ENCODE peak calls at places on chromosome 3, in four cellular contexts. O is glomerular endothelial cell; I is stimulated activated CD8-positive, alpha-beta memory T cell treated with anti-CD3 and anti-CD28 coated beads, Interleukin-2, amount 100 ng/mL, for 48 hours; G is G401. Z is an unnamed sample.

GRCh38 chr3:58369038-58369437 is 36.3 kb downstream of the PXK start:
- DNase-seq in I (no peak), G (no peak), O (no peak), Z (no peak)

GRCh38 chr3:157464283-157464682 is 27.6 kb downstream of the PTX3 start:
- DNase-seq in I (no peak), G (no peak), O (no peak), Z (no peak)

GRCh38 chr3:179149239-179149887 is 1.2 kb downstream of the PIK3CA start:
- DNase-seq in O (peak), I (no peak), G (peak), Z (peak)

GRCh38 chr3:85193565-85193964 is 234.8 kb downstream of the CADM2 start:
- DNase-seq in O (no peak), G (no peak), I (no peak), Z (no peak)

GRCh38 chr3:171018151-171018935 is 8.2 kb downstream of the SLC2A2 start:
- DNase-seq in O (no peak), I (no peak), G (no peak), Z (no peak)

GRCh38 chr3:78845605-78846004 is 922.2 kb downstream of the ROBO1 start:
- DNase-seq in G (no peak), I (no peak), O (no peak), Z (no peak)

GRCh38 chr3:157363393-157363792 is 73.3 kb upstream of the PTX3 start:
- DNase-seq in G (no peak), O (no peak), I (no peak), Z (no peak)

GRCh38 chr3:45498532-45498931 is 96.0 kb upstream of the LIMD1 start:
- DNase-seq in O (no peak), I (no peak), G (no peak), Z (no peak)

GRCh38 chr3:182115328-182116045 is 403.8 kb downstream of the SOX2 start:
- DNase-seq in G (no peak), I (no peak), O (no peak), Z (no peak)

GRCh38 chr3:170999737-171000242 is 26.7 kb downstream of the SLC2A2 start:
- DNase-seq in I (no peak), G (no peak), O (peak), Z (no peak)

GRCh38 chr3:155656466-155656865 is 88.4 kb downstream of the PLCH1 start:
- DNase-seq in G (no peak), O (no peak), I (no peak), Z (no peak)

GRCh38 chr3:106299300-106300098 is 430.7 kb upstream of the CBLB start:
- DNase-seq in I (no peak), G (no peak), O (no peak), Z (no peak)

GRCh38 chr3:126523745-126524428 is at the start of gene CHST13:
- DNase-seq in O (no peak), I (no peak), G (peak), Z (no peak)

Z was measured in pons.